ENCODE peak calls at places on chromosome 1, in six cellular contexts. L is vagina, Q is prostate gland, W is IMR-90, C is neural progenitor cell, A is ovary. X is an unnamed sample.
A peak's percentile ranks its signal among the peaks of the same experiment; 100 is the strongest.

GRCh38 chr1:212718499-212718898 is 18.9 kb upstream of the BATF3 start:
- DNase-seq in L (no peak), Q (no peak), W (peak; percentile 43), C (peak; percentile 24), A (no peak), X (no peak)

GRCh38 chr1:178465011-178465410 is 31.8 kb downstream of the CLEC20A start:
- DNase-seq in L (no peak), Q (no peak), W (peak; percentile 73), C (no peak), A (no peak), X (no peak)

GRCh38 chr1:157482174-157482573 is 70.1 kb downstream of the FCRL5 start:
- DNase-seq in L (no peak), Q (no peak), W (no peak), C (no peak), A (no peak), X (no peak)

GRCh38 chr1:51620470-51620869 is 3.6 kb downstream of the OSBPL9 start:
- DNase-seq in L (no peak), Q (no peak), W (no peak), C (no peak), A (no peak), X (no peak)

GRCh38 chr1:215657016-215657415 is 89.9 kb downstream of the KCTD3 start:
- DNase-seq in L (no peak), Q (no peak), W (no peak), C (no peak), A (no peak), X (no peak)

GRCh38 chr1:157497284-157497683 is 55.0 kb downstream of the FCRL5 start:
- DNase-seq in L (no peak), Q (no peak), W (no peak), C (no peak), A (no peak), X (no peak)

GRCh38 chr1:170176772-170177171 is 31.0 kb downstream of the NTMT2 start:
- DNase-seq in L (no peak), Q (no peak), W (no peak), C (no peak), A (no peak), X (no peak)

GRCh38 chr1:110130113-110130591 is 17.9 kb downstream of the UBL4B start:
- DNase-seq in L (no peak), Q (peak; percentile 13), W (no peak), C (peak; percentile 41), A (no peak), X (no peak)

GRCh38 chr1:77539510-77540142 is 142.8 kb downstream of the ZZZ3 start:
- DNase-seq in L (no peak), Q (no peak), W (peak; percentile 81), C (peak; percentile 42), A (no peak), X (no peak)

GRCh38 chr1:29474845-29475244 is 238.5 kb downstream of the PTPRU start:
- DNase-seq in L (no peak), Q (no peak), W (no peak), C (no peak), A (no peak), X (no peak)

GRCh38 chr1:168834225-168834872 is 105.3 kb upstream of the DPT start:
- DNase-seq in L (no peak), Q (no peak), W (no peak), C (no peak), A (no peak), X (no peak)

GRCh38 chr1:95013948-95014574 is 58.7 kb downstream of the ALG14 start:
- DNase-seq in L (no peak), Q (no peak), W (no peak), C (no peak), A (no peak), X (no peak)

GRCh38 chr1:198811436-198811835 is 172.6 kb downstream of the PTPRC start:
- DNase-seq in L (no peak), Q (no peak), W (no peak), C (no peak), A (no peak), X (no peak)

GRCh38 chr1:23013657-23014056 is 2.0 kb downstream of the TEX46 start:
- DNase-seq in L (no peak), Q (no peak), W (no peak), C (peak; percentile 72), A (no peak), X (no peak)

GRCh38 chr1:207817778-207818751 is 66.2 kb downstream of the CD46 start:
- DNase-seq in L (no peak), Q (no peak), W (no peak), C (no peak), A (peak; percentile 15), X (no peak)

GRCh38 chr1:33365560-33365997 is 44.7 kb upstream of the A3GALT2 start:
- DNase-seq in L (no peak), Q (no peak), W (peak; percentile 66), C (peak; percentile 57), A (peak; percentile 45), X (peak; percentile 53)

GRCh38 chr1:234716907-234717375 is 107.0 kb upstream of the IRF2BP2 start:
- DNase-seq in L (no peak), Q (no peak), W (no peak), C (no peak), A (no peak), X (peak; percentile 57)

GRCh38 chr1:45395582-45395981 is 55.3 kb upstream of the MUTYH start:
- DNase-seq in L (no peak), Q (no peak), W (no peak), C (no peak), A (no peak), X (no peak)

GRCh38 chr1:87450615-87451209 is 122.0 kb downstream of the LMO4 start:
- DNase-seq in L (no peak), Q (no peak), W (no peak), C (peak; percentile 36), A (no peak), X (no peak)

GRCh38 chr1:52842643-52843310 is at the start of gene ZYG11A:
- DNase-seq in L (no peak), Q (peak; percentile 36), W (peak; percentile 77), C (peak; percentile 92), A (peak; percentile 55), X (peak; percentile 84)

GRCh38 chr1:14263671-14264070 is 334.8 kb upstream of the KAZN start:
- DNase-seq in L (no peak), Q (no peak), W (no peak), C (no peak), A (no peak), X (no peak)

GRCh38 chr1:170666661-170667060 is 2.7 kb downstream of the PRRX1 start:
- DNase-seq in L (no peak), Q (no peak), W (no peak), C (peak; percentile 56), A (peak; percentile 24), X (no peak)

GRCh38 chr1:168691541-168691940 is 37.5 kb downstream of the DPT start:
- DNase-seq in L (no peak), Q (no peak), W (no peak), C (no peak), A (no peak), X (no peak)

GRCh38 chr1:183710734-183711133 is 57.6 kb upstream of the APOBEC4 start:
- DNase-seq in L (no peak), Q (no peak), W (no peak), C (no peak), A (no peak), X (no peak)

GRCh38 chr1:10860218-10860617 is 63.8 kb upstream of the CASZ1 start:
- DNase-seq in L (no peak), Q (no peak), W (no peak), C (no peak), A (no peak), X (peak; percentile 40)

GRCh38 chr1:78673120-78673519 is 23.5 kb downstream of the IFI44 start:
- DNase-seq in L (no peak), Q (no peak), W (no peak), C (peak; percentile 39), A (no peak), X (no peak)

GRCh38 chr1:230274254-230274653 is 151.9 kb downstream of the PGBD5 start:
- DNase-seq in L (no peak), Q (no peak), W (no peak), C (no peak), A (no peak), X (no peak)

GRCh38 chr1:18634276-18634675 is 3.6 kb downstream of the PAX7 start:
- DNase-seq in L (no peak), Q (no peak), W (no peak), C (no peak), A (no peak), X (no peak)
- H3K27me3 ChIP-seq in L (peaks cover 46% of the 10 kb centered on the region), Q (peaks cover 87% of the 10 kb centered on the region), W (peaks cover 89% of the 10 kb centered on the region), C (peaks cover 100% of the 10 kb centered on the region), A (no peaks in the 10 kb centered on the region), X (peaks cover 10% of the 10 kb centered on the region)

DNA sequence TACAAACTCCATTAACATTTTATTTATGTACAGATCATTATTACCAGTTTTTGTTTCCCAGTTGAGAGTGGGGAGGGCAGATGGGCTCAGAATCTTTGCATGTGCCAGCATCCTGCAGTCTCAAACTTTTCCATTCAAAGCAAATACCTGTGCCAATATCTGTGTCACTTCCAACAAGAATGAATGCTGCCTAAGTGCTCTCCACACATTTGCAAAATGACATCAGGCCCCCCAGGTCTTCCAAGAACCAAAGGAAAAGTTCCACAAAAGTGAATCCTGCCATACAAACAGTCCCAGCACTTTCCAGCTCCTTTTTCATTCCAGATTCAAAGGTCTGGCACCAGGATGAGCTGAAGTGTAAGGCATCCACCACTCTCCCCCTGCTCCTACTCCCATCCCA is 1.7 kb upstream of the TIE1 start:
- DNase-seq in L (no peak), Q (no peak), W (no peak), C (no peak), A (no peak), X (no peak)
- H3K27ac ChIP-seq in L (peak overlapping the region; percentile 48), Q (peak overlapping the region; percentile 26), W (no peak overlapping the region), C (no peak overlapping the region), A (no peak overlapping the region), X (peak overlapping the region; percentile 21)

GRCh38 chr1:204677864-204678263 is 7.7 kb downstream of the LRRN2 start:
- DNase-seq in L (no peak), Q (no peak), W (no peak), C (no peak), A (no peak), X (no peak)
- H3K4me1 ChIP-seq in L (no peaks in the 10 kb centered on the region), Q (no peaks in the 10 kb centered on the region), W (no peaks in the 10 kb centered on the region), C (peaks cover 5% of the 10 kb centered on the region), A (no peaks in the 10 kb centered on the region), X (no peaks in the 10 kb centered on the region)

GRCh38 chr1:31145581-31146117 is 80.1 kb upstream of the PUM1 start:
- DNase-seq in L (no peak), Q (no peak), W (no peak), C (no peak), A (no peak), X (no peak)

GRCh38 chr1:31148409-31148808 is 82.9 kb upstream of the PUM1 start:
- DNase-seq in L (no peak), Q (no peak), W (no peak), C (no peak), A (no peak), X (no peak)

GRCh38 chr1:31144442-31144841 is 78.9 kb upstream of the PUM1 start:
- DNase-seq in L (no peak), Q (no peak), W (no peak), C (no peak), A (no peak), X (no peak)

GRCh38 chr1:31143455-31143854 is 77.9 kb upstream of the PUM1 start:
- DNase-seq in L (no peak), Q (no peak), W (no peak), C (no peak), A (no peak), X (no peak)
- H3K27me3 ChIP-seq in L (no peaks in the 10 kb centered on the region), Q (no peaks in the 10 kb centered on the region), W (no peaks in the 10 kb centered on the region), C (no peaks in the 10 kb centered on the region), A (no peaks in the 10 kb centered on the region), X (no peaks in the 10 kb centered on the region)

GRCh38 chr1:119895102-119895501 is 1.2 kb downstream of the ADAM30 start:
- DNase-seq in L (no peak), Q (no peak), W (no peak), C (no peak), A (no peak), X (no peak)
- H3K27ac ChIP-seq in L (no peak overlapping the region), Q (no peak overlapping the region), W (no peak overlapping the region), C (no peak overlapping the region), A (no peak overlapping the region), X (no peak overlapping the region)